ENCODE peak calls at places on chromosomes 5 and 9, in six cellular contexts. O, R, G, B, S and E are unnamed samples.
A peak's percentile ranks its signal among the peaks of the same experiment; 100 is the strongest.

GRCh38 chr9:116174347-116174746 is 20.8 kb downstream of the PAPPA start:
- DNase-seq in O (no peak), R (no peak), G (no peak), B (no peak), S (no peak), E (no peak)

GRCh38 chr9:122076117-122076516 is 17.0 kb downstream of the TTLL11 start:
- DNase-seq in O (no peak), R (peak; percentile 43), G (no peak), B (no peak), S (no peak), E (no peak)

GRCh38 chr9:82091100-82091499 is 102.5 kb downstream of the SPATA31D1 start:
- DNase-seq in O (no peak), R (no peak), G (no peak), B (no peak), S (no peak), E (no peak)

GRCh38 chr5:143315929-143316328 is 87.6 kb downstream of the NR3C1 start:
- DNase-seq in O (no peak), R (no peak), G (no peak), B (no peak), S (no peak), E (no peak)

GRCh38 chr5:95759634-95760033 is 28.5 kb downstream of the RHOBTB3 start:
- DNase-seq in O (no peak), R (no peak), G (no peak), B (no peak), S (peak; percentile 32), E (no peak)

GRCh38 chr9:89293014-89293413 is 18.0 kb upstream of the CKS2 start:
- DNase-seq in O (no peak), R (no peak), G (no peak), B (no peak), S (no peak), E (no peak)

GRCh38 chr5:159208508-159209437 is 580 bp downstream of the RNF145 start:
- DNase-seq in O (peak; percentile 36), R (peak; percentile 45), G (no peak), B (peak; percentile 24), S (peak; percentile 53), E (peak; percentile 63)

GRCh38 chr9:120892748-120893584 is 16.0 kb upstream of the PHF19 start:
- DNase-seq in O (no peak), R (no peak), G (no peak), B (no peak), S (no peak), E (no peak)

GRCh38 chr9:109923826-109924225 is 143.8 kb downstream of the PALM2AKAP2 start:
- DNase-seq in O (no peak), R (no peak), G (no peak), B (no peak), S (no peak), E (no peak)

GRCh38 chr5:165525268-165525667 is 2019.8 kb downstream of the MAT2B start:
- DNase-seq in O (no peak), R (no peak), G (no peak), B (no peak), S (no peak), E (no peak)

GRCh38 chr9:131943397-131943796 is 136.3 kb downstream of the MED27 start:
- DNase-seq in O (no peak), R (no peak), G (no peak), B (no peak), S (no peak), E (no peak)

GRCh38 chr9:69674741-69675438 is 2.7 kb upstream of the APBA1 start:
- DNase-seq in O (no peak), R (no peak), G (no peak), B (no peak), S (no peak), E (no peak)

GRCh38 chr9:127092041-127092608 is 30.3 kb downstream of the ANGPTL2 start:
- DNase-seq in O (no peak), R (no peak), G (no peak), B (peak; percentile 6), S (no peak), E (no peak)

GRCh38 chr5:72065751-72066255 is 41.5 kb upstream of the MAP1B start:
- DNase-seq in O (no peak), R (no peak), G (no peak), B (no peak), S (no peak), E (no peak)

GRCh38 chr9:109880276-109881169 is 100.5 kb downstream of the PALM2AKAP2 start:
- DNase-seq in O (no peak), R (no peak), G (no peak), B (no peak), S (no peak), E (no peak)

GRCh38 chr9:120876842-120877240 is at the start of gene PHF19:
- DNase-seq in O (peak; percentile 59), R (no peak), G (peak; percentile 86), B (no peak), S (no peak), E (peak; percentile 46)

GRCh38 chr5:141508808-141509611 is 20.1 kb downstream of the PCDHGC5 start:
- DNase-seq in O (peak; percentile 81), R (no peak), G (no peak), B (peak; percentile 88), S (no peak), E (peak; percentile 83)

GRCh38 chr5:181044093-181044599 is 4.1 kb downstream of the BTNL9 start:
- DNase-seq in O (no peak), R (no peak), G (peak; percentile 65), B (no peak), S (no peak), E (no peak)

GRCh38 chr9:2621678-2622360 is at the start of gene VLDLR:
- DNase-seq in O (peak; percentile 67), R (peak; percentile 64), G (peak; percentile 79), B (peak; percentile 33), S (peak; percentile 64), E (peak; percentile 72)

GRCh38 chr5:151085517-151086031 is 4.7 kb upstream of the TNIP1 start:
- DNase-seq in O (peak; percentile 71), R (peak; percentile 63), G (peak; percentile 82), B (peak; percentile 73), S (peak; percentile 82), E (peak; percentile 55)

GRCh38 chr5:129243058-129243457 is 148.5 kb downstream of the ISOC1 start:
- DNase-seq in O (no peak), R (no peak), G (no peak), B (no peak), S (no peak), E (no peak)

GRCh38 chr5:137802282-137803210 is 48.4 kb upstream of the HNRNPA0 start:
- DNase-seq in O (no peak), R (no peak), G (no peak), B (no peak), S (no peak), E (no peak)

DNA sequence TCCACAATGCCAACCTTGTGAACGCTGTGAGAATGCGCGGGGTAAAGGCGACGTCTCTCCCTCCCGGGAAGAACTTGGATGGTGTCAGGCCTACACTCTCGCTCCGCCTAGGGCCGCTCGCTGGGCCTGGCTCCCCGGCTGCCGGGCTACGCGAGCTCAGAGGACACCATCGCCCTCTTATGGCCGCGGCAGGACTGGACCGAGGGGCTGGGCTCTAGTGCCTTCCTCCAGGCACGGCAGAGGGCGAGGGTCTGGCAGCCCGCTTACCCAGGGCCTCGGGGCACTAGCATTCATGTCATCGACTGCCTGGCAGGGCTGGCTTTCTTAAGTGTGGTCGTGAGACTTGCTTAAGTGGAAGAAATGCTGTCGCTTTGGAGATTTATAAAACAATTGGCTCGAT is 1.2 kb upstream of the EXOSC2 start:
- DNase-seq in O (peak; percentile 27), R (no peak), G (peak; percentile 82), B (no peak), S (no peak), E (peak; percentile 66)
- TF ChIP-seq CTCF in O (no peak), R (peak; percentile 43), G (no peak), B (no peak), S (no peak), E (no peak)

GRCh38 chr9:112179816-112180215 is 4.7 kb upstream of the SUSD1 start:
- DNase-seq in O (no peak), R (no peak), G (no peak), B (no peak), S (no peak), E (no peak)
- H3K4me1 ChIP-seq in O (no peaks in the 10 kb centered on the region), R (no peaks in the 10 kb centered on the region), G (peaks cover 4% of the 10 kb centered on the region), B (peaks cover 11% of the 10 kb centered on the region), S (peaks cover 5% of the 10 kb centered on the region), E (no peaks in the 10 kb centered on the region)

GRCh38 chr5:172870807-172871431 is 36.9 kb downstream of the ERGIC1 start:
- DNase-seq in O (peak; percentile 36), R (no peak), G (peak; percentile 75), B (no peak), S (no peak), E (peak; percentile 67)
- H3K27ac ChIP-seq in O (peak overlapping the region; percentile 94), R (peak overlapping the region; percentile 94), G (peak overlapping the region; percentile 74), B (peak overlapping the region; percentile 95), S (peak overlapping the region; percentile 59), E (peak overlapping the region; percentile 95)

GRCh38 chr9:114382951-114383865 is 4.6 kb downstream of the AKNA start:
- DNase-seq in O (peak; percentile 60), R (peak; percentile 66), G (peak; percentile 90), B (no peak), S (no peak), E (peak; percentile 52)
- TF ChIP-seq CTCF in O (peak; percentile 15), R (no peak), G (peak; percentile 29), B (no peak), S (no peak), E (no peak)

GRCh38 chr9:110935829-110936228 is 102.4 kb downstream of the LPAR1 start:
- DNase-seq in O (no peak), R (no peak), G (no peak), B (no peak), S (no peak), E (no peak)

GRCh38 chr9:110936719-110937452 is 101.4 kb downstream of the LPAR1 start:
- DNase-seq in O (no peak), R (no peak), G (no peak), B (no peak), S (no peak), E (no peak)

GRCh38 chr9:110936252-110936651 is 102.0 kb downstream of the LPAR1 start:
- DNase-seq in O (no peak), R (no peak), G (no peak), B (no peak), S (no peak), E (no peak)

GRCh38 chr9:110933350-110934001 is 104.8 kb downstream of the LPAR1 start:
- DNase-seq in O (no peak), R (no peak), G (no peak), B (no peak), S (no peak), E (no peak)

DNA sequence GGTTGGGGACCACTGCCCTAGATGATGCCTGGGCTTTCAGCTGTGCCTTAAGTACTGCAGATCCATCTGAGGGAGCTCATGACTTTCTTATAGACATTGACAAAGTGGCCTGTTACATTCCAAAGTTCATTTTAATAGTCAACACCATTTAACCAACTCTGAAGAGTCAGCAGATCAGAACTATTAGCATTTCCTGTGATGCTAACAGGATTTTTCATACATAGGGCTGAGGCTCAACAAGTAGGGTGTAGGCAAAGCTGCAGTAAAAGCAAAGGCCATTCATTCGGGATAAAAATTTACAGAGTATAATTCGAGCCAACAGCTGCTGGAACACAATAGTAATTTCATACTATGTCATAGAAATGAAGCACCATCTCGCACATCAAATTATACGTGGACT is 105.4 kb downstream of the LPAR1 start:
- DNase-seq in O (no peak), R (no peak), G (no peak), B (no peak), S (no peak), E (no peak)
- H3K4me1 ChIP-seq in O (no peaks in the 10 kb centered on the region), R (no peaks in the 10 kb centered on the region), G (no peaks in the 10 kb centered on the region), B (no peaks in the 10 kb centered on the region), S (no peaks in the 10 kb centered on the region), E (no peaks in the 10 kb centered on the region)